ENCODE peak calls at places on chromosomes 1 and 21, in nine cellular contexts. M is ecto neural progenitor cell; T is fibroblast of gingiva; A is endothelial cell; R is NCI-H1092; C is T47D; H is tibial artery; P is stimulated activated CD4-positive, alpha-beta T cell treated with anti-CD3 and anti-CD28 coated beads, Interleukin-12 subunit alpha, Interleukin-12 subunit beta, amount 100 ng/mL, for 4 hours; O is foreskin fibroblast. Y is an unnamed sample.

GRCh38 chr1:212967767-212968166 is 17.4 kb downstream of the VASH2 start:
- DNase-seq in P (no peak), O (peak), M (no peak), R (no peak), H (no peak), A (peak), C (peak), T (peak), Y (peak)

GRCh38 chr1:195851016-195851591 is 757.1 kb downstream of the KCNT2 start:
- DNase-seq in O (no peak), P (no peak), M (no peak), C (no peak), H (no peak), A (no peak), T (no peak), R (no peak), Y (no peak)

GRCh38 chr21:29238967-29239289 is 59.8 kb upstream of the BACH1 start:
- DNase-seq in P (no peak), C (no peak), H (no peak), A (no peak), M (no peak), O (peak), R (no peak), T (no peak), Y (no peak)

GRCh38 chr1:192474080-192474683 is 101.4 kb upstream of the RGS1 start:
- DNase-seq in A (peak), P (no peak), C (peak), O (peak), H (no peak), R (peak), T (no peak), M (no peak), Y (no peak)

GRCh38 chr21:31509108-31510017 is 150.1 kb upstream of the SOD1 start:
- DNase-seq in A (peak), H (no peak), O (no peak), P (peak), C (peak), R (no peak), M (peak), T (no peak), Y (no peak)

GRCh38 chr1:156684227-156684782 is 7.1 kb upstream of the NES start:
- DNase-seq in T (no peak), O (peak), M (no peak), A (no peak), H (no peak), P (no peak), R (no peak), C (no peak), Y (no peak)

GRCh38 chr21:28177008-28177603 is 815.6 kb downstream of the LTN1 start:
- DNase-seq in R (no peak), H (no peak), A (no peak), T (no peak), P (no peak), M (no peak), C (no peak), O (no peak), Y (no peak)

GRCh38 chr1:15989776-15990175 is 13.9 kb upstream of the ZBTB17 start:
- DNase-seq in T (no peak), R (no peak), H (no peak), C (no peak), A (no peak), P (no peak), O (no peak), M (no peak), Y (no peak)

GRCh38 chr1:19044975-19045831 is 88.7 kb upstream of the IFFO2 start:
- DNase-seq in H (no peak), P (no peak), C (no peak), T (no peak), M (no peak), A (no peak), R (no peak), O (no peak), Y (no peak)

GRCh38 chr1:32249831-32250525 is 1.1 kb upstream of the LCK start:
- DNase-seq in C (no peak), A (peak), T (no peak), H (no peak), O (no peak), M (no peak), R (no peak), P (peak), Y (no peak)

GRCh38 chr21:32782698-32783097 is 11.1 kb upstream of the PAXBP1 start:
- DNase-seq in M (no peak), A (no peak), O (peak), T (no peak), R (no peak), H (no peak), P (no peak), C (no peak), Y (no peak)

GRCh38 chr1:9942399-9942938 is 722 bp downstream of the LZIC start:
- DNase-seq in A (peak), P (no peak), H (no peak), R (peak), T (peak), O (peak), M (no peak), C (peak), Y (peak)

GRCh38 chr1:239056940-239057339 is 329.4 kb upstream of the CHRM3 start:
- DNase-seq in P (no peak), T (no peak), A (peak), M (no peak), R (no peak), H (no peak), O (no peak), C (no peak), Y (no peak)

GRCh38 chr1:177645491-177645890 is 324.4 kb downstream of the SEC16B start:
- DNase-seq in C (no peak), P (no peak), M (no peak), O (no peak), A (no peak), R (no peak), T (no peak), H (no peak), Y (no peak)

GRCh38 chr1:3003039-3003940 is 18.0 kb upstream of the ACTRT2 start:
- DNase-seq in R (no peak), H (peak), C (no peak), M (no peak), A (no peak), O (no peak), T (no peak), P (no peak), Y (no peak)

GRCh38 chr1:8092603-8093141 is 66.6 kb upstream of the ERRFI1 start:
- DNase-seq in T (no peak), O (no peak), M (no peak), A (no peak), H (no peak), C (no peak), R (no peak), P (no peak), Y (no peak)

GRCh38 chr21:29192999-29193563 is 62.6 kb downstream of the MAP3K7CL start:
- DNase-seq in M (no peak), A (no peak), O (peak), P (no peak), T (peak), H (no peak), R (no peak), C (no peak), Y (no peak)

GRCh38 chr1:46810596-46810995 is 11.8 kb downstream of the CYP4B1 start:
- DNase-seq in T (no peak), M (no peak), H (no peak), A (no peak), P (no peak), R (no peak), C (no peak), O (no peak), Y (no peak)

GRCh38 chr1:40014812-40015594 is 25.5 kb upstream of the CAP1 start:
- DNase-seq in T (peak), M (no peak), P (no peak), A (no peak), C (no peak), H (no peak), O (peak), R (no peak), Y (peak)

GRCh38 chr21:32624726-32625125 is 12.5 kb upstream of the CFAP298 start:
- DNase-seq in P (no peak), M (no peak), R (no peak), H (no peak), T (no peak), O (peak), C (peak), A (no peak), Y (no peak)

GRCh38 chr1:48572632-48573258 is 100.7 kb upstream of the SPATA6 start:
- DNase-seq in T (peak), H (no peak), M (peak), C (peak), A (peak), R (peak), O (peak), P (no peak), Y (peak)

GRCh38 chr1:151839457-151840409 is at the start of gene C2CD4D:
- DNase-seq in R (peak), O (no peak), C (peak), P (peak), H (no peak), M (peak), A (peak), T (no peak), Y (no peak)

GRCh38 chr1:200535605-200536004 is 84.9 kb downstream of the KIF14 start:
- DNase-seq in H (no peak), C (peak), M (no peak), A (peak), P (peak), R (peak), O (peak), T (peak), Y (no peak)

GRCh38 chr1:64302971-64303370 is 99.5 kb downstream of the UBE2U start:
- DNase-seq in T (no peak), H (no peak), M (no peak), R (no peak), P (no peak), O (peak), C (no peak), A (no peak), Y (no peak)

GRCh38 chr1:167404161-167404888 is 114.0 kb downstream of the CD247 start:
- DNase-seq in P (no peak), H (no peak), O (no peak), R (no peak), A (no peak), T (no peak), M (no peak), C (no peak), Y (no peak)

GRCh38 chr1:147545133-147545532 is 3.8 kb downstream of the BCL9 start:
- DNase-seq in O (peak), H (no peak), R (no peak), M (no peak), A (no peak), P (peak), C (no peak), T (peak), Y (peak)

GRCh38 chr1:230994860-230995259 is 16.0 kb downstream of the ARV1 start:
- DNase-seq in P (no peak), C (no peak), R (no peak), T (peak), A (no peak), M (no peak), H (no peak), O (peak), Y (no peak)

GRCh38 chr21:33655591-33656221 is 13.4 kb downstream of the ITSN1 start:
- DNase-seq in P (no peak), M (no peak), C (peak), R (no peak), A (no peak), H (no peak), T (peak), O (peak), Y (peak)

GRCh38 chr1:42741706-42742105 is 1.7 kb upstream of the CLDN19 start:
- DNase-seq in T (no peak), M (no peak), O (no peak), P (no peak), A (no peak), H (peak), C (no peak), R (no peak), Y (no peak)

GRCh38 chr1:36864182-36865079 is 169.9 kb downstream of the GRIK3 start:
- DNase-seq in A (peak), H (no peak), P (no peak), O (no peak), R (peak), M (peak), C (peak), T (no peak), Y (no peak)

GRCh38 chr1:162857850-162858249 is 3.1 kb downstream of the CCDC190 start:
- DNase-seq in P (no peak), T (peak), R (no peak), M (no peak), C (no peak), O (peak), H (no peak), A (no peak), Y (no peak)

GRCh38 chr1:1599030-1599916 is 662 bp downstream of the FNDC10 start:
- DNase-seq in R (no peak), P (no peak), C (no peak), O (peak), M (peak), A (peak), H (no peak), T (peak), Y (no peak)

GRCh38 chr21:44710756-44711326 is 531 bp downstream of the TSPEAR start:
- DNase-seq in O (no peak), H (peak), T (no peak), C (peak), R (peak), A (no peak), P (no peak), M (peak), Y (no peak)

GRCh38 chr1:89257036-89257435 is 15.6 kb downstream of the GBP5 start:
- DNase-seq in A (no peak), R (no peak), M (no peak), C (no peak), H (no peak), O (no peak), T (no peak), P (no peak), Y (no peak)

GRCh38 chr1:94072840-94073516 is 48.0 kb downstream of the ABCA4 start:
- DNase-seq in C (no peak), T (no peak), H (no peak), R (no peak), O (peak), P (no peak), M (no peak), A (no peak), Y (no peak)

GRCh38 chr1:62281922-62282555 is 37.2 kb downstream of the KANK4 start:
- DNase-seq in T (no peak), M (no peak), C (no peak), R (no peak), H (peak), P (no peak), A (no peak), O (no peak), Y (no peak)

GRCh38 chr1:7300893-7301292 is 470.2 kb upstream of the VAMP3 start:
- DNase-seq in M (no peak), T (peak), O (peak), C (no peak), A (no peak), H (no peak), R (no peak), P (no peak), Y (peak)

GRCh38 chr1:1120866-1121563 is 5.1 kb upstream of the C1orf159 start:
- DNase-seq in T (no peak), O (no peak), M (peak), A (no peak), C (no peak), H (no peak), P (no peak), R (no peak), Y (no peak)

Y was measured in fibroblast of the conjunctiva.